ENCODE peak calls at places on chromosomes 3 and 15, in four cellular contexts. I, K, J and N are unnamed samples.

GRCh38 chr3:114519415-114519814 is 225.6 kb downstream of the TIGIT start:
- DNase-seq in K (no peak), J (peak; percentile 78), I (no peak), N (no peak)

GRCh38 chr3:151581046-151581445 is 120.2 kb upstream of the IGSF10 start:
- DNase-seq in K (no peak), I (no peak), J (no peak), N (no peak)

GRCh38 chr3:151804267-151804666 is 9.6 kb upstream of the AADAC start:
- DNase-seq in J (no peak), I (no peak), K (no peak), N (no peak)

GRCh38 chr3:150278843-150279341 is 129.2 kb upstream of the TSC22D2 start:
- DNase-seq in K (no peak), I (no peak), J (peak; percentile 35), N (no peak)

GRCh38 chr3:153621988-153622387 is 460.0 kb downstream of the RAP2B start:
- DNase-seq in I (no peak), J (no peak), K (no peak), N (no peak)

GRCh38 chr15:72481015-72481659 is 7.0 kb downstream of the ARIH1 start:
- DNase-seq in K (no peak), I (no peak), J (no peak), N (no peak)

GRCh38 chr3:70853161-70853560 is 540.7 kb upstream of the MDFIC2 start:
- DNase-seq in I (no peak), K (no peak), J (no peak), N (no peak)

GRCh38 chr3:180329187-180329586 is 272.8 kb upstream of the TTC14 start:
- DNase-seq in K (no peak), I (no peak), J (peak; percentile 23), N (no peak)

DNA sequence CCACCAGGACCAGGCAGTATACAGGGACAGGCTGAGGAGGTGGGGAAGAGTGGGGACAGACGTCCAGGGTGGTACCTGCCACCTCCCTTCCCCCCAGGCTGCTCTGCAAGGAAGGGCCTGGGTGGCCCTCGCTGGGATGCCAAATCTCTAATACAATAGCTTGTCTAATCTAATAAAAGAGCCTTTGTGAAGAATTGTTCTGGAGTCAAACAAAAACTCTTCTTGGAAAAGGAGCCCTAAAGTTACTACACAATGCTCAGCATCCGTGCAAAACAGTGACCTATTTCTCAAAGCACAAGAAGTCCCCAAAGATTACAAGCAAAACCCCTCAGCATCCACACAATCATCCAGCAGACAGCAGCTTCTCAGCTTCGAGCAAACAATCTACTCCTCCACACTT is 177.4 kb upstream of the CHRNA7 start:
- DNase-seq in K (no peak), I (no peak), J (no peak), N (no peak)
- TF ChIP-seq POLR2AphosphoS5 in K (no peak), I (no peak), J (no peak), N (no peak)

DNA sequence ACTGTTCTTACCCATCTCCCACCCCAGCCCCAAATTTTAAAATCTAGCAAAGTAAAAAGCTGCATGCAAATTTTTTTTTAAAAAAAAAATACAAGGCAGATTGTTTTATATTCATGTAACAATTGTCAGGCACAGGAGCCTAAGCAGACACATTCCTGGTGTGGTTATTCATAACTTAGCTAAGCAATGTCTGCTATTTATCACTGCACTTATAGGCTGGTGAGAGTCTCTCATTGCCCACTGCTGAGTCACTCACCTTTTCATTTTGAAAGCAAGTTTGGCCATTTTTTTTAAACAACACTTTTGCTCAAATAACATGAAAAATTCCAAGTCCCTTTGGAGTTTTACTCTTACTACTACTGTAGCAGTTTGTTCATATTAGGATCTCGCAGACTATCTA is 413.9 kb downstream of the RBMS3 start:
- DNase-seq in I (no peak), K (peak; percentile 42), J (peak; percentile 48), N (no peak)
- TF ChIP-seq POLR2AphosphoS5 in I (no peak), K (no peak), J (no peak), N (no peak)

DNA sequence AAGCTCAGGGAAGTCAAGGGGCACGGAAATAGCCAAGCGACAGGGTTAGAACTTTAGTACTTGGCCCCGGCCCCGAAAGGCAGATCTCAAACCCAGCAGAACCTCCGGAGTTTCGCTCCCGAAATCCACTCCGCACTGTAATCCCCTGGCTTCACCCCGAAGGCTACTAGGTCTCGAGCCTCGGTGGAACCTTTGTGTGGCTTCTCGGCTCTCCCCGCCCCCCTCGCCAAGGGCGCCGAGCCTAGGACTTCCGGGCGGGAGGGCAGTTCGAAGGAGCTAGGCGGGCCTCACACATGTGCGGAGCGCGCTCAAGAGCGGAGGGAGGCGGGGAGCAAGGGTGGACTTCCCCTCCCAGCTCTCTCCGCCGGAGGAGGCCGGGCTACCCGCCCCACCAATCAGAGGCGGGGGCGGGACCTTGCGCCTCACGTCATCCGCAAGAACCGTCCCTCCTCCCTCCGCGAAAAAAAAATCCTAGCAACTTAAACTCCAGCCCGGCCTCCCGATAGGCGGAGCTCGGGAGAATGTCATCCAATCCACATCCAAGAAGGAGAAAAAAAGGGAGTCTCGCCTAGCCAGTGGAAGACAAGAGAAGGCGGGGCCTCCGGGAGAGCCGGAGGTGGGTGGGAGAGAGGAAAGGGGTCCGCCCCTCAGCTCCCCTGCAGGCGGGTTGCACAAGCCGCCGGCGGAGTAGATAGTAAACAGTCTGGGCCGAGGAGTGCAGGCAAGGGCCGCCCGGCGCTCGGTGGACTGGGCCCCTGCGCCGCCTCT is 2.4 kb upstream of the SIN3A start:
- DNase-seq in K (peak; percentile 100), I (peak; percentile 98), J (peak; percentile 100), N (peak; percentile 99)
- TF ChIP-seq POLR2AphosphoS5 in K (peak; percentile 57), I (peak; percentile 95), J (peak; percentile 83), N (peak; percentile 72)

DNA sequence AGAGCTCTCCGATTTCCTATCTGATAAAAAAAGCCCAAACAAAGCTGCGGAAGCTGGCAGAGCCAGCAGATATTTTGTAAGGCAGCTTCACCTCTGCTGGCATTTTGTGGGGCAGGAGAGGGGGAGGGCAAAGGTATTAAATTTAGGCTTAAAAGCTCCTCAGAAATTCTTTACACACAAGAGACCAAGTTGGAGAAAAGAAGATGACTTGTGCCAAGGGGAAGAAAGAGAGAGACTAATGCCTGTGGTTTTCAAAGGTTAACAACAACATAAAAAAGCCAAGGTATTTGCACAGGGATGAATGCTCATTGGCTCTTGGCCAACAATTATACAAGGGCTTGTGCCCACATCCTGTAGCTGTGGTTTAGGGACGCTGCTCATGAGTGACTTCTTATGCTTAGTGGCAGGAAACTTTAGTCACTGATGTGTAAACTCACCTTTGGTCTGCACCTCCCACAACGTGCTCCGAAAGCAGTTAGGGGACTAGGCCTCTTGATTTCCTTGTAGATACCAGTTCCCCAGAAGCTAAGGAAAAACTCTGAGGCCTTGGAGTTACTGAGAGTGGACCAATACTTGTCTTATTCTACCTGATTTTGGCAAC is 152.9 kb downstream of the TPRG1 start:
- DNase-seq in J (no peak), K (peak; percentile 99), I (peak; percentile 78), N (peak; percentile 88)
- TF ChIP-seq POLR2AphosphoS5 in J (no peak), K (peak; percentile 94), I (peak; percentile 1), N (peak; percentile 96)

GRCh38 chr15:25874379-25874778 is 11.3 kb upstream of the ATP10A start:
- DNase-seq in I (no peak), K (no peak), J (no peak), N (no peak)

GRCh38 chr15:25875551-25875950 is 12.4 kb upstream of the ATP10A start:
- DNase-seq in K (no peak), J (no peak), I (no peak), N (no peak)

GRCh38 chr15:25877681-25878080 is 14.6 kb upstream of the ATP10A start:
- DNase-seq in K (no peak), J (no peak), I (no peak), N (no peak)

GRCh38 chr15:25871403-25871802 is 8.3 kb upstream of the ATP10A start:
- DNase-seq in I (no peak), K (no peak), J (no peak), N (no peak)

GRCh38 chr15:25876231-25877140 is 13.4 kb upstream of the ATP10A start:
- DNase-seq in J (no peak), K (no peak), I (no peak), N (no peak)
- TF ChIP-seq POLR2AphosphoS5 in J (no peak), K (no peak), I (no peak), N (no peak)

GRCh38 chr15:98548172-98548971 is 100.0 kb upstream of the IGF1R start:
- DNase-seq in I (peak; percentile 44), J (peak; percentile 92), K (no peak), N (peak; percentile 42)
- TF ChIP-seq POLR2AphosphoS5 in I (peak; percentile 33), J (peak; percentile 31), K (no peak), N (no peak)

DNA sequence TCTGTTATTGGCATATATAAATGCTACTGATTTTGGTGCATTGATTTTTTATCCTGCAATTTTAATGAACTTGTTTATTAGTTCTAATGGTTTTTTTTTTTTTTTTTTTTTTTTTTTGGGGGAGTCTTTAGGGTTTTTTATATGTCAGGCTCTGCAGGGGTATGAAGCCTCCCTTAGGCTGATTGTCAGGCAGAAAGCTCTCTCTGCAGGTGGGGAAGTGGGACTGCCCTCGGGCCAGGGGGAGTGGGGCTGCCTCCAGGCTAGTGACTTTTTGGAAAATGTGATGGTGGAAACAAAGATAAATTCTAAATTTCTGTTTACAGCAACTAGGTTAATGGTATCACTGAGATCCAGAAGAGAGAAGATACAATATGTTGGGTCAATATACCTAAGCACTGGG is 14.4 kb upstream of the NAALADL2 start:
- DNase-seq in I (no peak), J (no peak), K (no peak), N (no peak)
- TF ChIP-seq POLR2AphosphoS5 in I (no peak), J (no peak), K (no peak), N (no peak)